ENCODE peak calls at places on chromosomes 12 and 14, in six cellular contexts. One of them, this sample, is unnamed.

GRCh38 chr12:65497645-65498044 is 219.2 kb downstream of the MSRB3 start:
- DNase-seq in SIG-M5: no peak
- DNase-seq in activated T-cell treated with anti-CD3 and anti-CD28 coated beads, Interleukin-2, amount 50 U/mL, for 1 hour: no peak
- DNase-seq in NCI-H1436: no peak
- DNase-seq in EL: no peak
- DNase-seq in kidney glomerular epithelial cell: no peak
- DNase-seq in this sample: no peak

GRCh38 chr14:45902241-45902640 is 649.2 kb upstream of the MIS18BP1 start:
- DNase-seq in SIG-M5: no peak
- DNase-seq in activated T-cell treated with anti-CD3 and anti-CD28 coated beads, Interleukin-2, amount 50 U/mL, for 1 hour: no peak
- DNase-seq in NCI-H1436: no peak
- DNase-seq in EL: no peak
- DNase-seq in kidney glomerular epithelial cell: no peak
- DNase-seq in this sample: no peak

GRCh38 chr12:66144796-66145754 is 14.5 kb upstream of the LLPH start:
- DNase-seq in SIG-M5: peak; percentile 97
- DNase-seq in activated T-cell treated with anti-CD3 and anti-CD28 coated beads, Interleukin-2, amount 50 U/mL, for 1 hour: no peak
- DNase-seq in NCI-H1436: peak; percentile 2
- DNase-seq in EL: peak; percentile 79
- DNase-seq in kidney glomerular epithelial cell: peak; percentile 76
- DNase-seq in this sample: peak; percentile 29

GRCh38 chr14:81166126-81166525 is 54.6 kb downstream of the GTF2A1 start:
- DNase-seq in SIG-M5: no peak
- DNase-seq in activated T-cell treated with anti-CD3 and anti-CD28 coated beads, Interleukin-2, amount 50 U/mL, for 1 hour: no peak
- DNase-seq in NCI-H1436: no peak
- DNase-seq in EL: no peak
- DNase-seq in kidney glomerular epithelial cell: no peak
- DNase-seq in this sample: no peak

GRCh38 chr14:101707285-101707842 is 54.1 kb upstream of the PPP2R5C start:
- DNase-seq in SIG-M5: peak; percentile 3
- DNase-seq in activated T-cell treated with anti-CD3 and anti-CD28 coated beads, Interleukin-2, amount 50 U/mL, for 1 hour: peak; percentile 59
- DNase-seq in NCI-H1436: peak; percentile 74
- DNase-seq in EL: peak; percentile 82
- DNase-seq in kidney glomerular epithelial cell: peak; percentile 74
- DNase-seq in this sample: peak; percentile 46

GRCh38 chr12:69925291-69925690 is 100.3 kb downstream of the MYRFL start:
- DNase-seq in SIG-M5: no peak
- DNase-seq in activated T-cell treated with anti-CD3 and anti-CD28 coated beads, Interleukin-2, amount 50 U/mL, for 1 hour: no peak
- DNase-seq in NCI-H1436: no peak
- DNase-seq in EL: no peak
- DNase-seq in kidney glomerular epithelial cell: no peak
- DNase-seq in this sample: no peak

GRCh38 chr12:113320401-113320800 is 14.5 kb downstream of the SLC8B1 start:
- DNase-seq in SIG-M5: no peak
- DNase-seq in activated T-cell treated with anti-CD3 and anti-CD28 coated beads, Interleukin-2, amount 50 U/mL, for 1 hour: no peak
- DNase-seq in NCI-H1436: no peak
- DNase-seq in EL: no peak
- DNase-seq in kidney glomerular epithelial cell: no peak
- DNase-seq in this sample: no peak

GRCh38 chr12:69068431-69068830 is 135.5 kb upstream of the CPM start:
- DNase-seq in SIG-M5: no peak
- DNase-seq in activated T-cell treated with anti-CD3 and anti-CD28 coated beads, Interleukin-2, amount 50 U/mL, for 1 hour: no peak
- DNase-seq in NCI-H1436: no peak
- DNase-seq in EL: peak; percentile 66
- DNase-seq in kidney glomerular epithelial cell: peak; percentile 84
- DNase-seq in this sample: peak; percentile 97

GRCh38 chr14:31207287-31207745 is 277 bp downstream of the HECTD1 start:
- DNase-seq in SIG-M5: no peak
- DNase-seq in activated T-cell treated with anti-CD3 and anti-CD28 coated beads, Interleukin-2, amount 50 U/mL, for 1 hour: no peak
- DNase-seq in NCI-H1436: no peak
- DNase-seq in EL: no peak
- DNase-seq in kidney glomerular epithelial cell: peak; percentile 81
- DNase-seq in this sample: no peak

GRCh38 chr14:94163806-94164205 is 10.3 kb upstream of the PPP4R4 start:
- DNase-seq in SIG-M5: no peak
- DNase-seq in activated T-cell treated with anti-CD3 and anti-CD28 coated beads, Interleukin-2, amount 50 U/mL, for 1 hour: no peak
- DNase-seq in NCI-H1436: no peak
- DNase-seq in EL: no peak
- DNase-seq in kidney glomerular epithelial cell: no peak
- DNase-seq in this sample: no peak

GRCh38 chr12:57896437-57897201 is 44.7 kb upstream of the ATP23 start:
- DNase-seq in SIG-M5: no peak
- DNase-seq in activated T-cell treated with anti-CD3 and anti-CD28 coated beads, Interleukin-2, amount 50 U/mL, for 1 hour: peak; percentile 38
- DNase-seq in NCI-H1436: peak; percentile 27
- DNase-seq in EL: peak; percentile 59
- DNase-seq in kidney glomerular epithelial cell: peak; percentile 53
- DNase-seq in this sample: no peak

GRCh38 chr12:123748171-123748570 is 13.9 kb upstream of the DNAH10 start:
- DNase-seq in SIG-M5: no peak
- DNase-seq in activated T-cell treated with anti-CD3 and anti-CD28 coated beads, Interleukin-2, amount 50 U/mL, for 1 hour: no peak
- DNase-seq in NCI-H1436: no peak
- DNase-seq in EL: no peak
- DNase-seq in kidney glomerular epithelial cell: no peak
- DNase-seq in this sample: no peak

GRCh38 chr14:37924622-37925021 is 283.1 kb upstream of the SSTR1 start:
- DNase-seq in SIG-M5: no peak
- DNase-seq in activated T-cell treated with anti-CD3 and anti-CD28 coated beads, Interleukin-2, amount 50 U/mL, for 1 hour: no peak
- DNase-seq in NCI-H1436: no peak
- DNase-seq in EL: no peak
- DNase-seq in kidney glomerular epithelial cell: no peak
- DNase-seq in this sample: no peak

GRCh38 chr14:26444745-26445144 is 153.1 kb downstream of the NOVA1 start:
- DNase-seq in SIG-M5: no peak
- DNase-seq in activated T-cell treated with anti-CD3 and anti-CD28 coated beads, Interleukin-2, amount 50 U/mL, for 1 hour: no peak
- DNase-seq in NCI-H1436: no peak
- DNase-seq in EL: no peak
- DNase-seq in kidney glomerular epithelial cell: peak; percentile 10
- DNase-seq in this sample: no peak

GRCh38 chr12:39723831-39724230 is 104.2 kb upstream of the ABCD2 start:
- DNase-seq in SIG-M5: no peak
- DNase-seq in activated T-cell treated with anti-CD3 and anti-CD28 coated beads, Interleukin-2, amount 50 U/mL, for 1 hour: no peak
- DNase-seq in NCI-H1436: no peak
- DNase-seq in EL: peak; percentile 46
- DNase-seq in kidney glomerular epithelial cell: no peak
- DNase-seq in this sample: peak; percentile 59

GRCh38 chr12:27511031-27511722 is 12.8 kb upstream of the PPFIBP1 start:
- DNase-seq in SIG-M5: no peak
- DNase-seq in activated T-cell treated with anti-CD3 and anti-CD28 coated beads, Interleukin-2, amount 50 U/mL, for 1 hour: no peak
- DNase-seq in NCI-H1436: no peak
- DNase-seq in EL: no peak
- DNase-seq in kidney glomerular epithelial cell: peak; percentile 49
- DNase-seq in this sample: no peak

This sample was measured in T1000.